ENCODE peak calls at places on chromosomes 16 and 17, in nine cellular contexts. E, P, U, B, F, Y, X, S and N are unnamed samples.

GRCh38 chr16:86355114-86355513 is 155.2 kb upstream of the FOXF1 start:
- DNase-seq in B (no peak), P (no peak), S (no peak), E (no peak), Y (no peak), U (no peak), X (no peak), F (no peak), N (no peak)

GRCh38 chr16:11085025-11085485 is 140.7 kb downstream of the CLEC16A start:
- DNase-seq in E (no peak), U (no peak), P (no peak), Y (no peak), S (no peak), X (no peak), B (no peak), F (no peak), N (no peak)

GRCh38 chr17:46972346-46972745 is 6.7 kb downstream of the RPRML start:
- DNase-seq in B (no peak), F (no peak), U (peak; percentile 69), X (no peak), E (no peak), Y (no peak), S (no peak), P (no peak), N (no peak)

GRCh38 chr17:64382184-64382583 is 8.5 kb downstream of the PECAM1 start:
- DNase-seq in P (no peak), S (no peak), U (peak; percentile 2), B (no peak), X (no peak), Y (no peak), E (no peak), F (no peak), N (no peak)

GRCh38 chr16:30649725-30650368 is 913 bp upstream of the PRR14 start:
- DNase-seq in S (no peak), E (no peak), Y (no peak), F (no peak), P (no peak), B (no peak), X (peak; percentile 20), U (no peak), N (no peak)

GRCh38 chr16:4850211-4850610 is 2.9 kb downstream of the UBN1 start:
- DNase-seq in U (no peak), X (no peak), B (no peak), P (no peak), Y (no peak), E (no peak), S (no peak), F (no peak), N (no peak)

GRCh38 chr17:51585514-51586104 is 325.3 kb downstream of the UTP18 start:
- DNase-seq in F (no peak), E (no peak), U (no peak), S (peak; percentile 14), Y (no peak), B (no peak), P (no peak), X (no peak), N (no peak)

GRCh38 chr17:75346906-75347305 is 57.7 kb upstream of the SLC25A19 start:
- DNase-seq in Y (no peak), P (no peak), B (no peak), E (no peak), F (no peak), S (no peak), U (no peak), X (no peak), N (no peak)

GRCh38 chr17:55783684-55784245 is 32.9 kb downstream of the PCTP start:
- DNase-seq in X (no peak), P (no peak), F (no peak), S (no peak), Y (no peak), B (no peak), E (no peak), U (peak; percentile 85), N (no peak)